ENCODE peak calls at places on chromosomes 16 and 17, in ten cellular contexts. E is activated CD8-positive, alpha-beta memory T cell treated with anti-CD3 and anti-CD28 coated beads, Interleukin-2, amount 10 ng/mL, durations not matched to agents 7 days and 5 days; A is A172; F is activated CD8-positive, alpha-beta T cell treated with anti-CD3 and anti-CD28 coated beads for 36 hours; D is mesendoderm; U is renal cortical epithelial cell; I is NCI-H1048; J is A549; L is epithelial cell of esophagus; B is stimulated activated CD4-positive, alpha-beta T cell treated with anti-CD3 and anti-CD28 coated beads, Interleukin-2, amount 100 ng/mL, for 48 hours. C is an unnamed sample.

GRCh38 chr17:78879679-78880186 is 23.3 kb downstream of the CEP295NL start:
- DNase-seq in E (no peak), A (peak), F (peak), D (no peak), U (peak), I (no peak), J (no peak), L (no peak), B (no peak), C (peak)

GRCh38 chr16:55263271-55264250 is 60.4 kb upstream of the IRX6 start:
- DNase-seq in E (no peak), A (no peak), F (no peak), D (no peak), U (no peak), I (no peak), J (no peak), L (no peak), B (no peak), C (no peak)

GRCh38 chr17:81682565-81683207 is 911 bp downstream of the ARL16 start:
- DNase-seq in E (no peak), A (no peak), F (no peak), D (no peak), U (no peak), I (no peak), J (no peak), L (no peak), B (no peak), C (no peak)

GRCh38 chr16:85309656-85310587 is 197.7 kb upstream of the CIBAR2 start:
- DNase-seq in E (no peak), A (no peak), F (peak), D (peak), U (peak), I (no peak), J (no peak), L (no peak), B (no peak), C (no peak)

GRCh38 chr16:67483731-67484525 is 581 bp upstream of the AGRP start:
- DNase-seq in E (no peak), A (no peak), F (no peak), D (no peak), U (no peak), I (no peak), J (no peak), L (no peak), B (no peak), C (no peak)

GRCh38 chr16:55502801-55503366 is 6.0 kb upstream of the LPCAT2 start:
- DNase-seq in E (no peak), A (peak), F (no peak), D (no peak), U (peak), I (no peak), J (peak), L (no peak), B (no peak), C (no peak)

GRCh38 chr17:57281887-57282653 is 25.7 kb downstream of the MSI2 start:
- DNase-seq in E (peak), A (no peak), F (peak), D (no peak), U (no peak), I (no peak), J (no peak), L (no peak), B (no peak), C (no peak)

GRCh38 chr17:82468692-82469091 is 10.2 kb downstream of the NARF start:
- DNase-seq in E (no peak), A (no peak), F (no peak), D (no peak), U (no peak), I (no peak), J (no peak), L (no peak), B (no peak), C (no peak)

GRCh38 chr17:45162022-45162687 is 480 bp downstream of the HEXIM2 start:
- DNase-seq in E (no peak), A (no peak), F (no peak), D (no peak), U (no peak), I (no peak), J (no peak), L (no peak), B (no peak), C (no peak)

GRCh38 chr17:37848690-37849616 is 75.3 kb upstream of the TBC1D3K start:
- DNase-seq in E (peak), A (peak), F (peak), D (peak), U (peak), I (no peak), J (peak), L (peak), B (no peak), C (peak)

GRCh38 chr17:205176-205538 is 23.7 kb upstream of the DOC2B start:
- DNase-seq in E (no peak), A (no peak), F (no peak), D (no peak), U (no peak), I (no peak), J (peak), L (no peak), B (no peak), C (no peak)

GRCh38 chr17:2190014-2190413 is 113.6 kb downstream of the SMG6 start:
- DNase-seq in E (no peak), A (peak), F (no peak), D (no peak), U (no peak), I (no peak), J (peak), L (peak), B (no peak), C (no peak)

GRCh38 chr17:38786372-38786771 is 13.0 kb downstream of the PIP4K2B start:
- DNase-seq in E (no peak), A (no peak), F (no peak), D (no peak), U (no peak), I (no peak), J (no peak), L (peak), B (no peak), C (peak)

GRCh38 chr17:28576758-28577465 is at the start of gene ALDOC:
- DNase-seq in E (peak), A (peak), F (peak), D (peak), U (peak), I (peak), J (peak), L (peak), B (peak), C (peak)

GRCh38 chr16:23294260-23294659 is 7.8 kb upstream of the SCNN1B start:
- DNase-seq in E (no peak), A (no peak), F (no peak), D (no peak), U (no peak), I (no peak), J (no peak), L (no peak), B (no peak), C (no peak)

GRCh38 chr16:80515374-80515773 is 25.4 kb upstream of the DYNLRB2 start:
- DNase-seq in E (no peak), A (no peak), F (no peak), D (no peak), U (no peak), I (no peak), J (no peak), L (no peak), B (no peak), C (no peak)

C was measured in mammary epithelial cell.